ENCODE peak calls at places on chromosome 1, in five cellular contexts. F, V, M, B and E are unnamed samples. For H3K36me3 and H3K4me1, the result is how much of the 10 kb centered on the place peaks cover.

GRCh38 chr1:229597877-229598276 is 28.0 kb downstream of the TAF5L start:
- DNase-seq in F (peak), V (no peak), M (no peak), B (no peak), E (no peak)

GRCh38 chr1:209689484-209689883 is 14.3 kb downstream of the G0S2 start:
- DNase-seq in F (no peak), V (no peak), M (no peak), B (no peak), E (no peak)

GRCh38 chr1:227730630-227731151 is 4.4 kb downstream of the JMJD4 start:
- DNase-seq in F (no peak), V (no peak), M (no peak), B (no peak), E (no peak)

GRCh38 chr1:88016947-88017346 is 667.1 kb upstream of the PKN2 start:
- DNase-seq in F (no peak), V (no peak), M (no peak), B (no peak), E (no peak)

GRCh38 chr1:12059226-12059625 is 3.9 kb upstream of the TNFRSF8 start:
- DNase-seq in F (no peak), V (no peak), M (no peak), B (no peak), E (no peak)

GRCh38 chr1:227518876-227519275 is 44.5 kb upstream of the ZNF678 start:
- DNase-seq in F (no peak), V (no peak), M (no peak), B (no peak), E (no peak)

GRCh38 chr1:176384841-176385240 is 78.1 kb upstream of the PAPPA2 start:
- DNase-seq in F (peak), V (no peak), M (no peak), B (no peak), E (no peak)

GRCh38 chr1:166763318-166763717 is 76.0 kb upstream of the POGK start:
- DNase-seq in F (no peak), V (no peak), M (no peak), B (no peak), E (no peak)

GRCh38 chr1:7688659-7689058 is 82.4 kb upstream of the VAMP3 start:
- DNase-seq in F (no peak), V (no peak), M (no peak), B (no peak), E (no peak)

GRCh38 chr1:115433483-115433882 is 95.4 kb upstream of the NGF start:
- DNase-seq in F (no peak), V (no peak), M (no peak), B (no peak), E (no peak)

GRCh38 chr1:167118188-167118587 is 24.3 kb downstream of the STYXL2 start:
- DNase-seq in F (no peak), V (no peak), M (no peak), B (no peak), E (no peak)

GRCh38 chr1:208640295-208640694 is 396.1 kb upstream of the PLXNA2 start:
- DNase-seq in F (no peak), V (no peak), M (no peak), B (no peak), E (no peak)

GRCh38 chr1:109901508-109902145 is 9.0 kb upstream of the CSF1 start:
- DNase-seq in F (no peak), V (no peak), M (no peak), B (no peak), E (no peak)

GRCh38 chr1:167617100-167617949 is 12.7 kb upstream of the RCSD1 start:
- DNase-seq in F (peak), V (no peak), M (peak), B (no peak), E (no peak)

GRCh38 chr1:237033061-237033460 is 8.9 kb upstream of the RYR2 start:
- DNase-seq in F (no peak), V (no peak), M (no peak), B (no peak), E (no peak)

GRCh38 chr1:46053734-46054133 is 78.7 kb downstream of the PIK3R3 start:
- DNase-seq in F (no peak), V (no peak), M (no peak), B (no peak), E (no peak)

GRCh38 chr1:46061146-46061545 is 71.3 kb downstream of the PIK3R3 start:
- DNase-seq in F (no peak), V (no peak), M (no peak), B (no peak), E (no peak)

GRCh38 chr1:46062651-46063319 is 69.6 kb downstream of the PIK3R3 start:
- DNase-seq in F (peak), V (no peak), M (no peak), B (no peak), E (no peak)

GRCh38 chr1:46057781-46058180 is 74.6 kb downstream of the PIK3R3 start:
- DNase-seq in F (no peak), V (no peak), M (no peak), B (no peak), E (no peak)

GRCh38 chr1:46058936-46059335 is 73.5 kb downstream of the PIK3R3 start:
- DNase-seq in F (no peak), V (no peak), M (no peak), B (no peak), E (no peak)
- H3K36me3 ChIP-seq in F (under half), V (under half), M (under half), B (under half), E (under half)

DNA sequence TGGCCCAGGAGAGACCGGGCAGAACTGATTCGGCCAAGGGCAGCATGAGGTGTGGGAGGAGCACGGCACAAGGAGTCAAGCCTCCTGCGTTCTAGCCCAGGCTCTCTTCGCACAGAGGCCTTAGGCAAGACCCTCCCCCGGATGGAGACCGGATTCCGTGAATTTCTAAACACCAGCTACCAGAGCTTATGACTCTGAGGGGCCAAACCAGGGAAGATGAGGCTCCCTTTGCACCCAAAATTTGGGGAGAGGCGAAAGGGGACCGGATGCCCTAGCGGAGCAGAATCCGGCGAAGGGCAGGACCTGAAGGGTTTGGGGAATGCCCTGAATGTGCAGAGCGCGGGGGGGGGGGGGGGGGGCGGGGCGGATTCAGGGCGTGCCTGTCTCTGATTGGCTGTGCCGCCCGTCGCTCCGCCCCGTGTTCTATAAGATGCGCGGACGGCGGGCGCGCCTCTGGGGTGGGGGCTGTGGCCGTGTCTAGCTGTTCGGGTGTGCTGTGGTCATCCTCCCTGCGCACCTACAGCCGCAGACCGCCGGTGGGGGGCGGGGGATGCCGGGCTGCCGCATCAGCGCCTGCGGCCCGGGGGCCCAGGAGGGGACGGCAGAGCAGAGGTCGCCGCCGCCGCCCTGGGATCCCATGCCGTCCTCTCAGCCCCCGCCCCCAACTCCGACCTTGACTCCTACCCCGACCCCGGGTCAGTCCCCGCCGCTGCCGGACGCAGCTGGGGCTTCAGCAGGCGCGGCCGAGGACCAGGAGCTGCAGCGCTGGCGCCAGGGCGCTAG is at the start of gene TRNP1:
- DNase-seq in F (peak), V (peak), M (peak), B (peak), E (no peak)
- H3K4me1 ChIP-seq in F (half or more), V (under half), M (under half), B (under half), E (under half)

GRCh38 chr1:25482211-25482610 is 51.5 kb downstream of the MACO1 start:
- DNase-seq in F (no peak), V (no peak), M (no peak), B (no peak), E (no peak)

GRCh38 chr1:25484533-25484932 is 53.8 kb downstream of the MACO1 start:
- DNase-seq in F (no peak), V (no peak), M (no peak), B (no peak), E (no peak)

GRCh38 chr1:25478633-25479032 is 47.9 kb downstream of the MACO1 start:
- DNase-seq in F (no peak), V (no peak), M (no peak), B (no peak), E (no peak)

GRCh38 chr1:25484096-25484495 is 53.4 kb downstream of the MACO1 start:
- DNase-seq in F (no peak), V (no peak), M (no peak), B (no peak), E (no peak)

DNA sequence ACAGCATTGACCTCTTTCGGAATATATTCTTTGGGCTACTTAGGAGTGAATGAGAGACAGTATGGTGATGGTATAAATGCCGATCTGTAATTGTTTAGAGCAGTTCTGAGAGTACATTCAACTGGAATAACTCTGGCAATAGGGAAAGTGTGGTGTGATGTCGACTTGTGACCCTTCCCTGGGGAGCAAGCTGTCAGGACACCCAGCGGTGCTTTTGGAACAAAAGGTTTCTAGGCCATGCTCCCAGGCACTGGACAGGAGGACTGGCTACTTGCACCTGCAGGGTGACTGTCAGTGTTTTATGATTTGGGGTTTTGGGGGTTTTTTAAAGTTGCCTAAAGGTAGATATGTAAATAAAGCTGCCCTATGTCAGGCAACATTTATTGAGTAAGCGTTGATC is 50.9 kb downstream of the MACO1 start:
- DNase-seq in F (no peak), V (no peak), M (no peak), B (no peak), E (no peak)
- H3K36me3 ChIP-seq in F (under half), V (under half), M (under half), B (under half), E (under half)

GRCh38 chr1:19454265-19455198 is 30.8 kb downstream of the CAPZB start:
- DNase-seq in F (peak), V (no peak), M (no peak), B (no peak), E (no peak)

GRCh38 chr1:19455353-19455752 is 30.0 kb downstream of the CAPZB start:
- DNase-seq in F (no peak), V (no peak), M (no peak), B (no peak), E (no peak)

GRCh38 chr1:19457555-19457954 is 27.8 kb downstream of the CAPZB start:
- DNase-seq in F (no peak), V (no peak), M (peak), B (no peak), E (no peak)

GRCh38 chr1:19458815-19459417 is 26.4 kb downstream of the CAPZB start:
- DNase-seq in F (no peak), V (no peak), M (no peak), B (no peak), E (no peak)

DNA sequence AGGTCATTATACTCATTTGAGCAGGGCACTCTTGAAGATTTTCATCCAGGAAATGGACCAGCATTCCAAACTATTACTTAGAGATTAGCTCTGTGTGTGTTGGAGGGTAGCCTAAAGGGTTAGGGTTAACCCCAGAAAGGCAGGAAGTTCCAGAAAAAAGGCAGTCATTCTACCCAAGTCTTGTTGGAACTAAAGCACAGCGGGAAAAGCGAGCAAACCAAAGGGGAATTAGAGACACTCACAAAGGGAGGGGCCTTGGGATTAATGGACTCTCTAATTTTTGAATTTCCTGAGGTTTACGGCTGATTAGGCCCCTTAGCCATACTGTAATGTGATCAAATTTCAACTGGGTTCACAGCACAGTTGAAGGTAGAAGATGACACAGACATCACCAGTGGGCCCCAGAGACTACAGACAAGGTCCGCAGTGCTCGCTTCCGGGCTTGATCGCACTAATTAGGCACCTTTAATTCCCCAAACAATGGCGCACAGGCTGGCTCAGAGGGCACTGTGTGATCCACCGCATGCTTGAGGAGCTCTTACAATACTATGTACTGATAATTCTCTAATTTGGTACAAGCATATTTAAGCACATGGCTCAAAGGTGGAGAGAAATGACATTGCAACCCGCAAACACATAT is 28.3 kb downstream of the CAPZB start:
- DNase-seq in F (no peak), V (no peak), M (peak), B (no peak), E (no peak)
- H3K4me1 ChIP-seq in F (half or more), V (half or more), M (half or more), B (half or more), E (under half)

GRCh38 chr1:183920651-183921050 is 115.7 kb downstream of the RGL1 start:
- DNase-seq in F (no peak), V (no peak), M (no peak), B (no peak), E (no peak)
- H3K36me3 ChIP-seq in F (under half), V (under half), M (under half), B (under half), E (under half)

GRCh38 chr1:19483261-19483660 is 2.1 kb downstream of the CAPZB start:
- DNase-seq in F (no peak), V (no peak), M (no peak), B (no peak), E (no peak)

GRCh38 chr1:19484338-19484792 is 974 bp downstream of the CAPZB start:
- DNase-seq in F (peak), V (peak), M (peak), B (peak), E (no peak)

GRCh38 chr1:19481826-19482398 is 3.4 kb downstream of the CAPZB start:
- DNase-seq in F (no peak), V (no peak), M (no peak), B (no peak), E (no peak)

GRCh38 chr1:19484793-19485361 is 462 bp downstream of the CAPZB start:
- DNase-seq in F (peak), V (no peak), M (peak), B (no peak), E (no peak)

DNA sequence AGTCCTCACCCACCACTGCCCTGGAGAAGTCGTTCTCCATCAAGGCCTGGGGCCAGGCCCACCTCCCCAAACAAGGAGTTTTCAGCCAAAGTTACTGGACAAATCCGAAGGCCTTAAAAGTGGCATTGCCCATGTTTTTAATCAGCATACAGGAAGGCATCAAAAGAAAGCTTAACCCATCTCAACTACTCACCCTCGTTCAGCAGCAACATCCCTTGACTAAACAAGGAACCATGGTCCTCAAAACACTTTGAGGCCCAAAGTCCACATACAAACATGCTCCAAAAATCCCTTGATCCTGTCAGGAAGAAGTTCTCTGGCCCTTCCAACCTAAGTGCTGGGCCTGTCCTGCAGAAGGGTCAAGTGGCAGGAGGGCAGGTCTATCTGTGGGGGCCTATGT is 1.6 kb downstream of the CAPZB start:
- DNase-seq in F (no peak), V (no peak), M (no peak), B (no peak), E (no peak)
- H3K4me1 ChIP-seq in F (half or more), V (half or more), M (under half), B (half or more), E (under half)

GRCh38 chr1:220012259-220012658 is 34.0 kb downstream of the EPRS1 start:
- DNase-seq in F (peak), V (no peak), M (no peak), B (no peak), E (no peak)
- H3K36me3 ChIP-seq in F (half or more), V (under half), M (under half), B (under half), E (under half)

DNA sequence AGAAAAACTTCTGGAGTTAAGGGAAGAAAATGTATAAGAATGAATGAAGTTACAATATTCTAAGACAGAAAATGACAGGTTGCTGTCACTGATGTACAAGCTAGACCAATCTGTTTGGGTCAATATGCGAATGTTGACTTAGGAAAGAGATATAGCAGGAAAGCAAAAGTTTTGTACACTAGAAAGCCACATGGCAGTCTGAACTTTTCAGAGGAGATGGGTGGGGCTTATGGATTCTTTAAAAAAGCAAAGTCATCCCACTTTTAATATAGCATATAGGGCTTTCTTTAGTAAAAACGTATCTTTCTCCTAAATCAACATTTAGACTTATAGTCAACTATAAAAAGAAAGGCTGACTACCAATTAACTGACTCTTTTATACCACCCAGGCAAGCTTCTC is 381.2 kb downstream of the PTPRC start:
- DNase-seq in F (no peak), V (no peak), M (no peak), B (no peak), E (no peak)
- H3K4me1 ChIP-seq in F (under half), V (under half), M (under half), B (under half), E (under half)